ENCODE peak calls at places on chromosomes 13 and 19, in six cellular contexts. T, O, J, H, U and X are unnamed samples.

GRCh38 chr13:97459215-97459772 is 25.3 kb downstream of the RAP2A start:
- DNase-seq in T (no peak), O (no peak), J (no peak), H (no peak), U (no peak), X (no peak)

GRCh38 chr19:46610851-46611770 is 10.0 kb downstream of the CALM3 start:
- DNase-seq in T (no peak), O (no peak), J (peak), H (no peak), U (no peak), X (peak)

GRCh38 chr13:75704942-75705320 is 68.8 kb downstream of the LMO7 start:
- DNase-seq in T (no peak), O (no peak), J (no peak), H (peak), U (no peak), X (no peak)

GRCh38 chr13:41639955-41640780 is 182.8 kb downstream of the RGCC start:
- DNase-seq in T (no peak), O (peak), J (no peak), H (no peak), U (no peak), X (peak)

GRCh38 chr19:48806818-48807589 is 3.8 kb downstream of the BCAT2 start:
- DNase-seq in T (no peak), O (no peak), J (peak), H (peak), U (peak), X (peak)

GRCh38 chr19:15631817-15632216 is 8.9 kb upstream of the CYP4F3 start:
- DNase-seq in T (no peak), O (no peak), J (peak), H (peak), U (peak), X (peak)

GRCh38 chr13:101415358-101416174 is 742 bp downstream of the NALCN start:
- DNase-seq in T (no peak), O (no peak), J (no peak), H (no peak), U (no peak), X (no peak)

GRCh38 chr19:609001-609340 is 19.3 kb downstream of the HCN2 start:
- DNase-seq in T (no peak), O (no peak), J (no peak), H (peak), U (no peak), X (no peak)

GRCh38 chr13:50403311-50403710 is 388.1 kb downstream of the KCNRG start:
- DNase-seq in T (no peak), O (no peak), J (no peak), H (peak), U (no peak), X (no peak)

GRCh38 chr19:1004204-1004802 is 4.1 kb downstream of the GRIN3B start:
- DNase-seq in T (no peak), O (no peak), J (no peak), H (no peak), U (no peak), X (no peak)

GRCh38 chr19:19459707-19460251 is 54.3 kb downstream of the GATAD2A start:
- DNase-seq in T (no peak), O (no peak), J (peak), H (peak), U (no peak), X (peak)

GRCh38 chr13:44765076-44765475 is 188.9 kb upstream of the TSC22D1 start:
- DNase-seq in T (no peak), O (no peak), J (no peak), H (no peak), U (no peak), X (no peak)

GRCh38 chr13:114315074-114315785 is 927 bp downstream of the CHAMP1 start:
- DNase-seq in T (no peak), O (no peak), J (peak), H (no peak), U (no peak), X (no peak)

GRCh38 chr13:80109313-80109712 is 231.6 kb downstream of the SPRY2 start:
- DNase-seq in T (no peak), O (no peak), J (no peak), H (no peak), U (no peak), X (no peak)

GRCh38 chr19:55370305-55370988 is at the start of gene IL11:
- DNase-seq in T (no peak), O (no peak), J (no peak), H (peak), U (peak), X (peak)

GRCh38 chr13:43041368-43041921 is 18.1 kb downstream of the DNAJC15 start:
- DNase-seq in T (no peak), O (no peak), J (no peak), H (no peak), U (no peak), X (no peak)

GRCh38 chr19:40716031-40716654 is 543 bp downstream of the COQ8B start:
- DNase-seq in T (peak), O (no peak), J (peak), H (peak), U (peak), X (no peak)

GRCh38 chr13:21929400-21929799 is 258.5 kb downstream of the FGF9 start:
- DNase-seq in T (no peak), O (no peak), J (no peak), H (no peak), U (no peak), X (no peak)

GRCh38 chr19:57706346-57706745 is 2.7 kb downstream of the ZNF154 start:
- DNase-seq in T (no peak), O (no peak), J (no peak), H (no peak), U (no peak), X (no peak)

GRCh38 chr13:73107459-73107858 is 48.7 kb downstream of the KLF5 start:
- DNase-seq in T (no peak), O (no peak), J (no peak), H (no peak), U (no peak), X (no peak)

GRCh38 chr13:50377726-50378270 is 362.6 kb downstream of the KCNRG start:
- DNase-seq in T (no peak), O (no peak), J (no peak), H (no peak), U (no peak), X (no peak)